ENCODE peak calls at places on chromosomes 13 and 19, in four cellular contexts. H is effector memory CD4-positive, alpha-beta T cell; K is thoracic aorta; C is CD8-positive, alpha-beta memory T cell. F is an unnamed sample.

GRCh38 chr13:27573265-27573664 is 47.1 kb downstream of the LNX2 start:
- DNase-seq in H (no peak), K (no peak), C (no peak), F (no peak)

GRCh38 chr13:79905018-79905417 is 424.1 kb downstream of the NDFIP2 start:
- DNase-seq in H (no peak), K (no peak), C (no peak), F (no peak)

GRCh38 chr13:29993196-29993595 is 142.8 kb upstream of the UBL3 start:
- DNase-seq in H (no peak), K (no peak), C (no peak), F (peak)

GRCh38 chr19:28199323-28199722 is 1013.6 kb downstream of the UQCRFS1 start:
- DNase-seq in H (no peak), K (no peak), C (no peak), F (peak)

GRCh38 chr13:95535243-95535642 is 17.3 kb upstream of the CLDN10 start:
- DNase-seq in H (no peak), K (no peak), C (no peak), F (no peak)

GRCh38 chr13:32846020-32846451 is 170.2 kb upstream of the KL start:
- DNase-seq in H (no peak), K (no peak), C (no peak), F (peak)

GRCh38 chr19:8484331-8484894 is 18.0 kb downstream of the PRAM1 start:
- DNase-seq in H (no peak), K (no peak), C (no peak), F (no peak)

GRCh38 chr19:4164262-4164661 is 10.8 kb downstream of the CREB3L3 start:
- DNase-seq in H (no peak), K (no peak), C (no peak), F (no peak)

GRCh38 chr19:17235618-17236413 is 9.8 kb downstream of the OCEL1 start:
- DNase-seq in H (peak), K (no peak), C (peak), F (peak)

GRCh38 chr13:44818428-44818827 is 170.8 kb downstream of the NUFIP1 start:
- DNase-seq in H (no peak), K (no peak), C (no peak), F (peak)

GRCh38 chr19:21383980-21384582 is 12.9 kb upstream of the ZNF493 start:
- DNase-seq in H (no peak), K (no peak), C (no peak), F (no peak)

GRCh38 chr13:73284475-73284874 is 225.7 kb downstream of the KLF5 start:
- DNase-seq in H (no peak), K (no peak), C (no peak), F (no peak)

GRCh38 chr19:3868770-3869456 is at the start of gene ZFR2:
- DNase-seq in H (no peak), K (no peak), C (peak), F (peak)

DNA sequence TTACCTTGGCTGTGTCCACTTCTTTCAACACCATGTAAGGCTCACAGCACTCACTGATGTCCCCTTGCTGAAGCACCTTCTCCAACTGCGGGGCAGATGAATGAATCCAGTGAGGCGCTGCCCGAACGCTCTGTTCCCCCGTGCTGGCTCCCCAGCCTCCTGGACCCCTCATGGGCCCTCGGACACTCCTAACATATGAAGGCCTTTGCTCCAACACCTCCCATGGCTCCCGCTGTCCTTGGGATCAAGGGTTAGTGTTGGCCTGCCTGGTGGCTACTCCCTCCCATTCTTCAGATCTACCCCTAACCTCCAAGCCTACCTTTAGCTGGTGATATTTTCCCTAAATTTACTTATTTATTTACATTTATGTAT is 4.4 kb downstream of the ANGPTL8 start:
- DNase-seq in H (no peak), K (no peak), C (no peak), F (no peak)
- H3K27ac ChIP-seq in H (no peak), K (no peak), C (no peak), F (no peak)

DNA sequence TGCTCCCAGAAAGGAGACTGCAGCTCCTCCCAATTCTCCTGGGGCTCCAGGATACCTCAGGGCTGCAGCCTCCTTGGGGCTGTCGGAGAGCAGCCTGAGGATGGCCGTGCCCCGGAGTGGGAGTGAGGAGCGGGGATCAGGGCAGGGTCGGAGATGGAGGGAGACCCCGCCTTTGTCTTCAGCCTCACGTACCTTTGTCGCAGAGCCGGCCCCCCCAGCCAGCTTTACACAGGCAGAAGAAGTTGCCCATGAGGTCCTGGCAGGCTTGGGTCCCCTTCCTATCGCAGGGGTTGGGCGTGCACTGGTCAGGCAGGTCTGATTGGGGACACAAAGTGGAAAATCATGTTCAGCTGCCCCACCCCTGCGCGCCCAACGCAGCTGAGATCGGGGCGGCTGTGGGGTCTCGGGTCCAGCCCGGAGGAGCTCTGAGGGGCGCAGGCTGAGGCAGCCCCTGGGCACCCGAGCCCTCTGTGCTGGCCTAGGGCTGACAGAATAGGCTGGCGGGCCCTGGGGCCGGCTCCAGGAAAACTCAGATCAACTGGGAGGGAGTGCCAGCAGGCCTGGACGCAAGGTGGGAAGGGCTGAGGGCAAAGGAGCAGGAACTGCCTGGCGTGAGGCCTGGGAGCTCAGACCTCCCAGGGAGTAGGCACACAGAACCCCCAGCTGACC is 24.2 kb downstream of the GAS6 start:
- DNase-seq in H (no peak), K (no peak), C (no peak), F (no peak)
- H3K27ac ChIP-seq in H (no peak), K (peak), C (no peak), F (no peak)

GRCh38 chr19:10226376-10227214 is 4.5 kb downstream of the S1PR2 start:
- DNase-seq in H (no peak), K (no peak), C (no peak), F (no peak)

GRCh38 chr19:10227215-10227971 is 3.7 kb downstream of the S1PR2 start:
- DNase-seq in H (no peak), K (no peak), C (no peak), F (peak)

GRCh38 chr19:10224337-10224736 is 6.8 kb downstream of the S1PR2 start:
- DNase-seq in H (no peak), K (no peak), C (no peak), F (no peak)

GRCh38 chr19:10223488-10224213 is 7.5 kb downstream of the S1PR2 start:
- DNase-seq in H (no peak), K (no peak), C (no peak), F (no peak)

DNA sequence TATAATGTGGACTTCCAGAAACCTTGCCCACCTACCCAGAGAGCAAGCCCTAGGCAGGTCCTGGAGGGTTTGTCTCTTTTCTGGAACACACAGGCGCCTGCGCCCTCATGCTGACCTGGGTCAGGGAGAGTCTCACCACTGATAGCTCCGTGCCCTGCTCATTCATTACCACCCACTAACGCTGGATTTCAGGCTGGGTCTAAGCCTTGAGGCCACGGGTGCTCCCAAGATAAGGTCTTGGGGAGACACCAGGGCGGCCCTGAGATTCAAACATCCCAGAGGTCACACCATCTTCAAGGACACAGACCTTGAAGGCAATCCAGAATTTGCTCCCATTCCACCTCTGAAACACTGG is 5.1 kb downstream of the S1PR2 start:
- DNase-seq in H (no peak), K (no peak), C (no peak), F (no peak)
- H3K27ac ChIP-seq in H (no peak), K (no peak), C (no peak), F (no peak)

DNA sequence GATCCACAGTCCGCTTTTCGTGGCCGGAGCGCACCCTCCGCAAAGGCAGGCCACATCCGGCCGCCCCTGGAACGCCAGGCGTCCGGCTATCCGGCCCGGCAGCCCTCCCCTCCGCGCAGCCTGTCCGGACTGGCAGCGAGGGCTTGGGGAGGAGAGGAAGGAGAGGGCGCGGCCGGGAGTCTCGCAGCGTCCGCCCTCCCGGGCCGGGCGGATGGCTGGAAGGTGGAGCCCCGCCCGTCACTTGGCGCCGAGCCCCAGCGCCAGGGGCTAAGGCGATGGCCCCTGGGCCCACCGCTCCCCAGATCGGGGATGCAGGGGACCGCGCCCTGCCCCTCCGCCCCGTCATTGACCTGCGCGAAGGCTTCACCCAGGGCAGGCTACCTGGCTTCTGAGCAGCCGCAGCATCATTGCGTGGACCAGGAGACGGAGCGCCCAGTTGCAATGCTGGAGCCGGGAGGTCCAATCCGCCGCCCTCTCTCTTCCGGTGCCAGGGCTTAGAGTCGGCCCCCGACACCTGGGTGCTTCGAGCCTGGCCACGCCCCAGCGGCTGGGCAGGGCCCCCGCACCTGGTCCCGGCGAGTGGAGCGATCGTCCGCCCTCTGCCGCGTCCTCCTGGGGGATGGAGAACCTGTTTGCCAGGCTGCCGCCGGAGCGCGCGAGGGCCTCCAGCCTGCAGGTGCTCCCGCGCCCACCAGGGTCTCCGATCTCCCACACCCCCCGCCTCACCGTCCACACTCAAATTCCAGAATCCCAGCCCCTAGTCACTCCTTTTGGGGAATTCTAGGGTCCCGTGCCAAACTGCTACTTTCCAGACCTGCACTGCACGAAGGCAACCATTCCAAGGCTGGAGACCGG is at the start of gene FUT1:
- DNase-seq in H (peak), K (no peak), C (peak), F (peak)
- H3K27ac ChIP-seq in H (no peak), K (no peak), C (peak), F (no peak)

DNA sequence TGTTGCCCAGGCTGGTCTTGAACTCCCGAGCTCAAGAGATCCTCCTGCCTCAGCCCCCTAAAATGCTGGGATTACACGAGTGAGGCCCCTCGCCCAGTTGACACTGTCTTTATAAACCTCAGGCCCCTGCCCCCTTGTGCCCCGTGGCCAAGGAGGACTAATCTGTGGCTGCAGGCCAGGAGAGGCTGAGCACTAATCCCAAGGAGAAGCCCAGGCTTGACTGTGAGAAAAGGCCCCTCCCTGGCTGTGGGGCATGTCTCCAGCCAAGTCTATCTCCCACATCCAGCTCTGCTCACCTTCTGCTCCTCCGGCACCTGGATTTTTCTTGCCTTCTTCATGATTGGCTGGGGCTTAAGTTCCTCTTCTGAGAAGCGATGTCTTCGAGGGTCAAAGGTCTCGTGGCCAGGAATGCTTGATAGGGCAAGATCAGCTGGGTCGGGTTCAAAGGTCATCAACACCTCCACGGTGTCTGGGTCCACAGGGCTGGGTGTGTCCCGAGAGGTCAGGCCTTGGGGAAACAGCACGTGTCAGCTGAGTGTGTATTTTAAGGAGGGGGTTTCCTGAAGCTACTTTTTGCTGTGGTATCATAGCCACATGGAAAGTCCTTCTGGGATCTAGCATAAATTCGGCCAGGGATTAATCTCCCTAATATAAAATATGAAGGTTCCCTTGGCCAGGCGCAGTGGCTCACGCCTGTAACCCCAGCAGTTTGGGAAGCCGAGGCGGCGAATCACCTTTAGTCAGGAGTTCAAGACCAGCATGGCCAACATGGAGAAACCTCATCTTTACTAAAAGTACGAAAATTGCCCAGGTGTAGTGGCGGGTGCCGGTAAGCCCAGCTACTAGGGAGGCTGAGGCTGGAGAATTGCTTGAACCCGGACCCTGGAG is 3.8 kb downstream of the DBP start:
- DNase-seq in H (no peak), K (no peak), C (no peak), F (peak)
- H3K27ac ChIP-seq in H (peak), K (peak), C (peak), F (no peak)

GRCh38 chr19:52722062-52723005 is 12.5 kb downstream of the ZNF611 start:
- DNase-seq in H (no peak), K (no peak), C (no peak), F (no peak)
- H3K27ac ChIP-seq in H (no peak), K (no peak), C (no peak), F (no peak)

GRCh38 chr19:33273881-33274662 is 28.3 kb downstream of the CEBPA start:
- DNase-seq in H (no peak), K (peak), C (no peak), F (no peak)

GRCh38 chr19:33271246-33272021 is 30.9 kb downstream of the CEBPA start:
- DNase-seq in H (no peak), K (no peak), C (no peak), F (no peak)

GRCh38 chr19:33275559-33275932 is 26.8 kb downstream of the CEBPA start:
- DNase-seq in H (no peak), K (no peak), C (no peak), F (no peak)

GRCh38 chr19:33274663-33275558 is 27.4 kb downstream of the CEBPA start:
- DNase-seq in H (no peak), K (no peak), C (no peak), F (no peak)

DNA sequence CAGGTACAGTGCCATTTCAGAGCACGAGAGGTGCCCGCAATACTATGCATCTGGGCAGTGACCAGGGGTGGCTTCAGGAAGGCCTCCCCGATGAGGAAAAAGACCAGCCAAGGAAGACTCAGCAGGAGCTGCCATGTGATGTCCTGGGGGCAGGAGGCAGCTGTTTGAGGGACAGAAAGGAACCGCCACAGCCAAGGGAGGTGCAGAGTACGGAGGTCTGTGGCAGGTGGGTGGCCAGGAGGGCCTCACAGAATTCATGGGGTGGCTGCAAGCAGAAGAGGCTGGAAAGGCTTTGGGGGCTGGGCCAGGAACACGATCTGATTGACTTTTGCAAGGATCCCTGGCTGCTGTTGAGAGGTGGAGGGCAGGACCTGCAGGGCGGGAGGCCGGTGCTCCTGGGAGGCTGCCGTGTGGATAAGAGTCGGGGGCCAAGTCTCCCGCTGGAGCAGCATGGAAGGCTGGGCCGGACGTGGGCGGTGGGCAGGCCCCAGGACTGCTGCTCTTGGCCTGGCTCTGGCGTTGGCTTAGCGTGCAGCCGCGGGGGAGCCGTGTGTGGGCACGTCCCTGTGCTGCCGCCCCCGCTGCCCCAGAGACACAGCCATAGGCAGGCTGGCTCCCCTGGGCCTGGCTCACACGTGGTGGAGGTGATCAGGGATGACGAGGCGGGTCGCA is 29.1 kb downstream of the CEBPA start:
- DNase-seq in H (no peak), K (no peak), C (no peak), F (no peak)
- H3K27ac ChIP-seq in H (no peak), K (no peak), C (no peak), F (no peak)